ENCODE peak calls at places on chromosome 20, in six cellular contexts. Y is OCI-LY7, L is mucosa of descending colon, O is body of pancreas, Z is heart right ventricle, A is uterus. V is an unnamed sample. For H3K36me3, the result is how much of the 10 kb centered on the place peaks cover.

GRCh38 chr20:62355527-62356142 is 11.5 kb downstream of the LAMA5 start:
- DNase-seq in Y (no peak), L (no peak), O (peak), Z (peak), A (peak), V (no peak)

GRCh38 chr20:62303327-62304226 is 780 bp downstream of the ADRM1 start:
- DNase-seq in Y (peak), L (peak), O (peak), Z (no peak), A (peak), V (no peak)

GRCh38 chr20:64102647-64103354 is 4.6 kb downstream of the NPBWR2 start:
- DNase-seq in Y (peak), L (peak), O (no peak), Z (no peak), A (no peak), V (no peak)

GRCh38 chr20:63138855-63139341 is 77.0 kb downstream of the YTHDF1 start:
- DNase-seq in Y (no peak), L (peak), O (no peak), Z (no peak), A (no peak), V (no peak)

GRCh38 chr20:39105551-39105950 is 143.4 kb downstream of the DHX35 start:
- DNase-seq in Y (no peak), L (no peak), O (no peak), Z (no peak), A (no peak), V (no peak)

GRCh38 chr20:4435671-4436070 is 286.0 kb upstream of the PRND start:
- DNase-seq in Y (no peak), L (no peak), O (no peak), Z (no peak), A (no peak), V (no peak)

GRCh38 chr20:2142649-2143048 is 41.0 kb downstream of the STK35 start:
- DNase-seq in Y (no peak), L (no peak), O (no peak), Z (peak), A (no peak), V (no peak)

GRCh38 chr20:5402903-5403531 is 86.3 kb upstream of the PROKR2 start:
- DNase-seq in Y (peak), L (no peak), O (no peak), Z (no peak), A (no peak), V (no peak)

GRCh38 chr20:50292324-50293243 is 102.0 kb downstream of the CEBPB start:
- DNase-seq in Y (no peak), L (peak), O (peak), Z (peak), A (peak), V (peak)

GRCh38 chr20:10094566-10095173 is 59.9 kb downstream of the ANKEF1 start:
- DNase-seq in Y (no peak), L (no peak), O (no peak), Z (no peak), A (no peak), V (no peak)
- TF ChIP-seq CTCF in Y (no peak), L (no peak), O (no peak), Z (no peak), A (no peak), V (no peak)

DNA sequence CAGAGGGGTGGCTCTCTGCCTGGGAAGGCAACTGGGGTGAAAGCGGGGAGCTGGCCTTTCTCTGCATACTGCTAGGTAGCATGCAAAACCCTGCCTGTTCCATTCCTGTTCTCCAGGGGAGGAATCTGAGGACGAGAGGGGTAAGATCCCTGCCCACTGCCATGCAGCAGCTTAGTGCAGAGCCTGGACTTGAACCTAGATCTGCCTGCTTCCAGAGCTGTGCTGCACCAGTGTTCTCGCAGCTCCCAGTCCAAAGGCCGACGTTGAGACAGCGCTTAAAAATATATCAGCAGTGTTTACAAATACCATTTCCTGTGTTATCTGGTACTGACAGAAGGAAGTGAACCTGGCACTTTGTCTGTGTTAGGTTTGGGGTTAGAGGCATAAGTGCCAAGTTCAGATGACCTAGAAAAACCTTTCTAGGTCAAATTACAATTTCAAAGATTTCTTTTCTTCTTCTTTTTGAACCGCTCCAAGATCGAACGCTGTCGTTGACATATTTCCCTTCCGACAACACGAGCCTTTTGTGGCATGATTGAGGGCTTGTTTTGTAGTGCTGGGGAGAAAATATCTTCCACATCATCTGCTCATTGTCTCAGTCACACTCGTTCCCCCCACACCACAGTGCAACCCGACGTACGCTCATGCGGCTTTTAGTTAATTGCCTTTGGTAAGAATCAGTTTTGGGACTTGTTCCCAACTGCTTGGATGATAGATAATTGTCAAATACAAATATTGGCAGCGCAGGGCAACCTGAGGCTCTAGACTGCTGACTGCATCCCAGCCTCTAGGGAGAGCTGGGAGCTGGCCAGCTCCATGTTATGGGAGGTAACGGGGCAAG is 44.6 kb downstream of the TOX2 start:
- DNase-seq in Y (peak), L (no peak), O (peak), Z (no peak), A (no peak), V (no peak)
- H3K4me3 ChIP-seq in Y (no peak), L (no peak), O (no peak), Z (no peak), A (no peak), V (no peak)

DNA sequence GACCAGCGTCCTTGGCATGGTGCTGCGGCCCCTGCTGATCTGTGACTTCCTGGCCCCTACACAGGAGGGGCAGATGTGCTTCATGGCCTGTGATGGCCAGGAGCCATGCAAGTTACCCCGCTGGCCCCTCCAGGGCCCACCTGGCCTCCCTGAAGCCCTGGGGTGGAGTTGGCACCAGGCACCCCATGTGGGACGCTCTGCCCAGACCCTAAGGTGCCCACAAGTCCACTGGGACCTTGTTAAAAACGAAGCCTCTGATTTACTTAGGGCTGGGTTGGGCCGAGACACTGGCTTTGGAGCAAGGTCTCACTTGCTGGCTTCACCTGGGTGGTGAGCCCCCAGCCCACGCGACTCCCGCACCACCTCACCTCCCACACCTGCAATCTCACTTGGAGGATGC is 139.0 kb downstream of the PHACTR3 start:
- DNase-seq in Y (no peak), L (no peak), O (no peak), Z (no peak), A (no peak), V (no peak)
- H3K36me3 ChIP-seq in Y (under half), L (under half), O (under half), Z (under half), A (under half), V (under half)

GRCh38 chr20:25078662-25079061 is 3.3 kb downstream of the VSX1 start:
- DNase-seq in Y (no peak), L (no peak), O (no peak), Z (no peak), A (no peak), V (no peak)

GRCh38 chr20:25076201-25076600 is 5.7 kb downstream of the VSX1 start:
- DNase-seq in Y (no peak), L (no peak), O (no peak), Z (no peak), A (no peak), V (no peak)

GRCh38 chr20:25076731-25077609 is 5.0 kb downstream of the VSX1 start:
- DNase-seq in Y (peak), L (no peak), O (peak), Z (no peak), A (no peak), V (no peak)

GRCh38 chr20:25079171-25079570 is 2.8 kb downstream of the VSX1 start:
- DNase-seq in Y (no peak), L (peak), O (no peak), Z (no peak), A (no peak), V (no peak)

DNA sequence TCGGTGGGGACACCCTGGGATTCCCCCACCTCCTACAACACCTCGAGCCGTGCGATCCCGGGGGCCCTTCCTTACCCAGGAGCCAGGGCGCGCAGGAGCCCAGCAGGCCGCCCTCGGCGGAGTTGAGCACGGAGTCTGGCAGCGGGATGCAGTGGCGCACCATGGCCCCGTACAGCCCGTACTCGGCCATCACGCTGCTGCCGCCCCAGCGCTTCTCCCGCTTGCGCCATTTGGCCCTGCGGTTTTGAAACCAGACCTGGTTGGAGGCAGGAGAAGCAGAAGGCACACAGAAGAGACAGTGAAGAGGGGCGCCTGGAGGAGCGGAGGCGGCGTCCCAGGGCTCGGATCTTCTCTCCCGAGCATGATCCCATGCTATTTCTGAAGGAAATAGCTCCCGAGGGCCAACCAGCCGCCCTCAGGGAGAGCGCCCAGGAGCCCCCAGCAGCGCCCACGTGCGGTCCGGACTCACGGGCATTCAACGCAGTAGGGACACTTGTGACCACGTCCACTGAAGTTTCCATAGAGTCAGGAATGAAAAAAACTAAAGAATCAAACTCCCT is 4.3 kb downstream of the VSX1 start:
- DNase-seq in Y (no peak), L (no peak), O (no peak), Z (no peak), A (no peak), V (no peak)
- TF ChIP-seq CTCF in Y (no peak), L (no peak), O (no peak), Z (no peak), A (no peak), V (no peak)

GRCh38 chr20:17504326-17504897 is 26.8 kb downstream of the BFSP1 start:
- DNase-seq in Y (no peak), L (peak), O (no peak), Z (no peak), A (peak), V (no peak)
- H3K4me3 ChIP-seq in Y (no peak), L (no peak), O (no peak), Z (peak), A (no peak), V (peak)

DNA sequence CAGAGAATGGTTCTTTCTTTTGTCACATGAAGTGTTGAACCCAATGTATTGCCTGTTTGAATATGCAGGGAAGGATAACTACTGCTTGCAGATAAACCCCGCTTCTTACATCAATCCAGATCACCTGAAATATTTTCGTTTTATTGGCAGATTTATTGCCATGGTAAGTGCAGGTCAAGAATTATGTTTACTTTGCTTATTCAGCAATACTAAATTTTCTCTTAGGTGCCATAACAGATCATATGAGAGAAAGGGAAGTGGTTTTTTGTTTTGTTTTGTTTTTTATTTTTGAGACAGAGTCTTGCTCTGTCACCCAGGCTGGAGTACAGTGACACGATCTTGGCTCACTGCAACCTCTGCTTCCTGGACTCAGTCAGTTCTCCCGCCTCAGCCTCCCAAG is 36.6 kb upstream of the DYNLRB1 start:
- DNase-seq in Y (no peak), L (no peak), O (no peak), Z (no peak), A (no peak), V (no peak)
- H3K36me3 ChIP-seq in Y (half or more), L (under half), O (under half), Z (under half), A (under half), V (under half)

GRCh38 chr20:34023937-34024732 is 30.4 kb downstream of the RALY start:
- DNase-seq in Y (no peak), L (no peak), O (no peak), Z (no peak), A (no peak), V (no peak)

GRCh38 chr20:34024733-34025351 is 31.1 kb downstream of the RALY start:
- DNase-seq in Y (no peak), L (peak), O (no peak), Z (no peak), A (no peak), V (no peak)

GRCh38 chr20:34018166-34018565 is 24.5 kb downstream of the RALY start:
- DNase-seq in Y (no peak), L (no peak), O (no peak), Z (no peak), A (no peak), V (no peak)

GRCh38 chr20:34022843-34023234 is 29.1 kb downstream of the RALY start:
- DNase-seq in Y (no peak), L (no peak), O (no peak), Z (no peak), A (no peak), V (no peak)

GRCh38 chr20:34022154-34022842 is 28.6 kb downstream of the RALY start:
- DNase-seq in Y (peak), L (no peak), O (no peak), Z (no peak), A (no peak), V (no peak)
- TF ChIP-seq CTCF in Y (peak), L (no peak), O (no peak), Z (peak), A (no peak), V (no peak)

V was measured in left lung.